ENCODE peak calls at places on chromosome 16, in four cellular contexts. D, M, S and B are unnamed samples.

GRCh38 chr16:17578921-17579876 is 108.4 kb upstream of the XYLT1 start:
- DNase-seq in D (peak; percentile 77), M (peak; percentile 95), S (peak; percentile 46), B (no peak)

GRCh38 chr16:6570520-6570919 is 762.1 kb upstream of the RBFOX1 start:
- DNase-seq in D (no peak), M (no peak), S (no peak), B (no peak)

GRCh38 chr16:54718376-54718775 is 212.3 kb upstream of the IRX5 start:
- DNase-seq in D (no peak), M (no peak), S (no peak), B (no peak)

GRCh38 chr16:24499193-24499814 is 40.1 kb upstream of the RBBP6 start:
- DNase-seq in D (peak; percentile 22), M (peak; percentile 92), S (peak; percentile 56), B (no peak)

GRCh38 chr16:19330801-19331484 is 45.4 kb downstream of the CLEC19A start:
- DNase-seq in D (no peak), M (no peak), S (peak; percentile 73), B (no peak)

GRCh38 chr16:80065565-80065964 is 465.0 kb upstream of the MAF start:
- DNase-seq in D (no peak), M (no peak), S (peak; percentile 25), B (no peak)

GRCh38 chr16:84647830-84648594 is at the start of gene KLHL36:
- DNase-seq in D (peak; percentile 70), M (peak; percentile 79), S (peak; percentile 19), B (peak; percentile 89)

GRCh38 chr16:71557954-71558582 is 18.8 kb downstream of the TAT start:
- DNase-seq in D (no peak), M (no peak), S (no peak), B (no peak)

GRCh38 chr16:79752421-79752820 is 151.9 kb upstream of the MAF start:
- DNase-seq in D (no peak), M (no peak), S (no peak), B (no peak)

GRCh38 chr16:12688972-12689850 is 114.5 kb downstream of the CPPED1 start:
- DNase-seq in D (no peak), M (no peak), S (no peak), B (no peak)

GRCh38 chr16:62540496-62540895 is 504.3 kb upstream of the CDH8 start:
- DNase-seq in D (no peak), M (no peak), S (no peak), B (no peak)

GRCh38 chr16:76947694-76948093 is 243.3 kb upstream of the MON1B start:
- DNase-seq in D (no peak), M (no peak), S (no peak), B (no peak)

GRCh38 chr16:50821586-50821985 is 79.7 kb downstream of the CYLD start:
- DNase-seq in D (no peak), M (no peak), S (peak; percentile 66), B (no peak)

GRCh38 chr16:14111713-14112538 is 40.8 kb downstream of the MRTFB start:
- DNase-seq in D (peak; percentile 79), M (no peak), S (peak; percentile 16), B (no peak)

GRCh38 chr16:14013571-14014283 is 57.4 kb upstream of the MRTFB start:
- DNase-seq in D (no peak), M (peak; percentile 52), S (peak; percentile 62), B (no peak)

GRCh38 chr16:14181371-14182050 is 110.4 kb downstream of the MRTFB start:
- DNase-seq in D (no peak), M (no peak), S (peak; percentile 86), B (no peak)

GRCh38 chr16:21611178-21611545 is 11.8 kb downstream of the METTL9 start:
- DNase-seq in D (no peak), M (no peak), S (peak; percentile 11), B (no peak)

GRCh38 chr16:180101-180920 is at the start of gene HBQ1:
- DNase-seq in D (no peak), M (peak; percentile 85), S (no peak), B (peak; percentile 69)

GRCh38 chr16:79651363-79651762 is 50.8 kb upstream of the MAF start:
- DNase-seq in D (peak; percentile 52), M (no peak), S (no peak), B (no peak)

GRCh38 chr16:12320298-12320706 is 343.8 kb downstream of the SNX29 start:
- DNase-seq in D (no peak), M (peak; percentile 48), S (no peak), B (no peak)

DNA sequence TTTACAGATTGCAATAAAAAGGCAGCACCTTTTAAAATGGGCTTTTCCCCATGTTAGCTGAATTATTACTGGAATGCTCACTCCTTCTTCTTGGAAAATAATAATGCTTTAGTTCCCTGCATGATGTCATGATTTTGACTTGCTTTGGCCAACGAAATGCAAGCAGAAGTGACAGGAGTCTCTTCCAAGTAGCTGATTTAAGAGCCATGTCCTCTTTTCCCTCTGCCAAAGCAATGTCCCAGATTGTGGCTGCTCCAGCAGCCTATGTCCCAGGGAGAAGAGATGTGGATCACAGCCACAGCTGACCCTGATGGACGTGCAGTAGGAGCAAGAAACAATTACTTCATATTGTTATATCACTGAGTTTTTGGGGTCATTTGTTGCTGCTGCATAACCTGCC is 246.6 kb downstream of the HAPSTR1 start:
- DNase-seq in D (no peak), M (no peak), S (no peak), B (no peak)
- H3K9ac ChIP-seq in D (no peak overlapping the region), M (no peak overlapping the region), S (no peak overlapping the region), B (no peak overlapping the region)

DNA sequence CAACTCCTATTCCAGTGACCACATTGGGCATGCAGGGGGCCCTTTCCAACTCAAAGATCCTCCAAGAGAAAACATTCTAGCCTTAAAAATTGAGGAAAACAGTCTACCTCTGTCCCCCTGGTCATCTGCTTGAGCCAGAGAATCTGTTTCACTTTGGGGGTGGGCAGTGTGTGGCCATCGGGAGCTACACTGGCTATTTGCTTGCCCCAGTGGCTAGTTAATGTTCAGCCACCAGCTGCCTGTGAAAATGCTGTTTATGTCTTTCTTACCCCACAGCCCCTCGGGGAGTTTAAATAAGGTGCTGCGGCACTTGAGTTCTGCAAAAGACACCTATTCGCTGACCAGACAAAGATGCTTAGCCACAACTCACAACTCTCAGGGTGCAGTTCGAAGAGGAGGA is 43.4 kb downstream of the GNAO1 start:
- DNase-seq in D (no peak), M (no peak), S (no peak), B (no peak)
- H3K4me3 ChIP-seq in D (no peak overlapping the region), M (no peak overlapping the region), S (no peak overlapping the region), B (no peak overlapping the region)

GRCh38 chr16:4763791-4764190 is 3.2 kb downstream of the ZNF500 start:
- DNase-seq in D (no peak), M (no peak), S (no peak), B (no peak)

GRCh38 chr16:4766875-4767628 is at the start of gene ZNF500:
- DNase-seq in D (peak; percentile 99), M (peak; percentile 100), S (peak; percentile 94), B (peak; percentile 99)

GRCh38 chr16:4765511-4766474 is 1.2 kb downstream of the ZNF500 start:
- DNase-seq in D (no peak), M (no peak), S (no peak), B (no peak)

GRCh38 chr16:4760221-4760910 is 6.6 kb downstream of the ZNF500 start:
- DNase-seq in D (no peak), M (no peak), S (no peak), B (no peak)

DNA sequence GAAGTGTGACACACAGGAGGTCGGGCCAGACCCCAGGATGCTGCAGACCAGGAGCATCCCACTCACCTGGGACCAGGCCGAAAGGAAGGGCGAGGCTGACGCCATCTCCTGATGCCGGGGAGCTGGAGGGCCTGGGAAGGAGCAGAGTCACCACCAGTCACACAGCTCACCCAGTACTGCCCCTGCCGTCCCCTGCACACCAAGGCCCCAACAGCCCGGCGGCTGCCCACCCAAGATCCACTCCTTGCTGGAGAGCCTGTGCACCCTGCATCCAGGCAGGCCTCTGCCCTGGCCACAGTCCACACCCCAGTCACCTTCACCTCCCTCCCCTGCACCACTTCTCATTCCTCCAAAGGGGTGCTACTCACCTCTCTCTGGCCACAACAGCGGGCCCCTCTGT is 4.8 kb downstream of the ZNF500 start:
- DNase-seq in D (no peak), M (no peak), S (no peak), B (no peak)
- H3K36me3 ChIP-seq in D (peaks cover 7% of the 10 kb centered on the region), M (peaks cover 51% of the 10 kb centered on the region), S (peaks cover 6% of the 10 kb centered on the region), B (peaks cover 36% of the 10 kb centered on the region)

DNA sequence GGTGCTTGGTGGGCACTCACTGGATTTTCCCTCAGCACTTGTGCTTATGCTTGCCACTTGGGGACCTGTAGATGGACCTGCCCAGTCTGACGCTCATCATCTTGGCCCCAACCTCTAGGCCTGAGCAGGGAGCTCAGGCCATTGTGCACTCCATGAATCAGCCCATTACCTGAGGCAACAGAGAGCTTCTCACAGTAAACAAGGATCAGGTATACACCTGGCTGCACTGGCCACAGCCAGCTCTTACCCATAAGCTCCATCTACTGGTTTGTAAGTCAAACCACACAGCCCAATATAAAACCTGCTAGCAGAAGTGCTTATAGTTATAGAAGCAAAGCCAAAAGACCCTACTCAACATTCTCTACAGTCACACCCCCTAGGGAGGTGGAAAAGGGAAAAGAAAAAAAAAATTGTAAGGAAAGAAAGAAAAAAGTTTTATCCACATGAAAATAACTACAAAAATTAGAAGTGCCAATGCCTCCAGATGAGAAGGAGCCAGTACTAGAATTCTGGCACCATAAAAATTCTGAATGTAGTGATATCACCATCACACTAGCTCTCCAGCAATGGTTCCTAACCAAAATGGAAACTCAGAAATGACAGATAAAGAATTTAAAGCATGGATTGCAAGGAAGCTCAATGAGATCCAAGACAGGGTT is 87.8 kb upstream of the CDH5 start:
- DNase-seq in D (no peak), M (peak; percentile 52), S (peak; percentile 88), B (no peak)
- H3K9ac ChIP-seq in D (no peak overlapping the region), M (no peak overlapping the region), S (peak overlapping the region; percentile 90), B (no peak overlapping the region)

DNA sequence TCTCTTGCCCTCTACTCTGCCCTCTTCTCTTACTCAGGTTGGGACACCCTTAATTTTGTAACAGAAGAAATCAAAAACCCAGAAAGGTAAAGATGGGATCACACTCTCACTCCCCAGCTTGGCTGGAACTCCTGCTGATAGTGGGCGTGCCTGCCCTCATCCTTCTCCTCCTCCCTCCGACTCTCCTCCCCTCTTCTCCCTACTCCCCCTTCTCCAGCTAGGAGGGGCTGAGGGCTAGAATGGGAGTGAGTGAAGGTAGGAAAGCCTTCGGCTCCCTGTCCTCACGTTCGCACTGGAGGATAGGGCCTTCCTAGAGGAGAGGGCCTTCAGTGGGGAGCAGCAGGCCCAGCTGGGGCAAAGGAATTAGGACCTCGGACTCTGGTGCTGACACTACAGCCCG is 20.3 kb downstream of the SLC7A6OS start:
- DNase-seq in D (no peak), M (no peak), S (no peak), B (no peak)
- H3K4me3 ChIP-seq in D (no peak overlapping the region), M (no peak overlapping the region), S (no peak overlapping the region), B (no peak overlapping the region)

GRCh38 chr16:2061526-2061925 is 13.7 kb downstream of the TSC2 start:
- DNase-seq in D (no peak), M (no peak), S (no peak), B (no peak)
- H3K36me3 ChIP-seq in D (peaks cover 12% of the 10 kb centered on the region), M (peaks cover 12% of the 10 kb centered on the region), S (peaks cover 5% of the 10 kb centered on the region), B (peaks cover 33% of the 10 kb centered on the region)